ENCODE peak calls at places on chromosome 9, in seven cellular contexts. R is CD8-positive, alpha-beta T cell; A is colonic mucosa; G is OCI-LY7; V is transverse colon; W is sigmoid colon; J is fibroblast of the aortic adventitia. I is an unnamed sample.

GRCh38 chr9:91422832-91423711 is 560 bp downstream of the NFIL3 start:
- DNase-seq in A (peak), V (peak), J (peak), G (peak), R (peak), W (peak), I (peak)

GRCh38 chr9:70494221-70494620 is 79.8 kb upstream of the KLF9 start:
- DNase-seq in J (no peak), V (no peak), R (no peak), W (no peak), A (no peak), G (no peak), I (no peak)

GRCh38 chr9:111743275-111743674 is 51.5 kb downstream of the SHOC1 start:
- DNase-seq in A (no peak), V (no peak), R (no peak), G (no peak), J (peak), W (no peak), I (no peak)

GRCh38 chr9:114138537-114138936 is 16.8 kb upstream of the COL27A1 start:
- DNase-seq in G (no peak), A (no peak), V (no peak), R (no peak), J (peak), W (no peak), I (no peak)

GRCh38 chr9:119167876-119168275 is 201.4 kb downstream of the BRINP1 start:
- DNase-seq in W (no peak), R (no peak), V (no peak), J (no peak), G (no peak), A (no peak), I (no peak)

GRCh38 chr9:90641868-90642558 is 611 bp downstream of the DIRAS2 start:
- DNase-seq in G (no peak), A (no peak), J (peak), W (no peak), V (no peak), R (no peak), I (no peak)

GRCh38 chr9:89448381-89448780 is 49.5 kb downstream of the SEMA4D start:
- DNase-seq in A (no peak), W (no peak), J (no peak), G (no peak), R (peak), V (no peak), I (no peak)

GRCh38 chr9:130220351-130220750 is 45.2 kb upstream of the HMCN2 start:
- DNase-seq in J (peak), G (no peak), A (no peak), R (no peak), W (no peak), V (no peak), I (no peak)

GRCh38 chr9:131611586-131611985 is 66.3 kb downstream of the PRRT1B start:
- DNase-seq in G (no peak), J (no peak), W (no peak), R (no peak), A (no peak), V (no peak), I (no peak)

GRCh38 chr9:14702200-14702599 is 9.0 kb upstream of the ZDHHC21 start:
- DNase-seq in V (no peak), A (no peak), R (no peak), G (no peak), J (no peak), W (no peak), I (no peak)

GRCh38 chr9:85108229-85108628 is 438.7 kb downstream of the NTRK2 start:
- DNase-seq in R (no peak), J (no peak), G (peak), A (no peak), V (no peak), W (no peak), I (no peak)

GRCh38 chr9:81318571-81318970 is 370.8 kb downstream of the TLE1 start:
- DNase-seq in A (no peak), V (no peak), W (no peak), G (no peak), R (no peak), J (peak), I (no peak)

GRCh38 chr9:127642047-127642740 is 30.1 kb downstream of the STXBP1 start:
- DNase-seq in J (no peak), V (no peak), W (no peak), R (no peak), A (no peak), G (no peak), I (no peak)

GRCh38 chr9:93652604-93653592 is 76.5 kb downstream of the PHF2 start:
- DNase-seq in V (no peak), G (no peak), R (no peak), A (no peak), W (peak), J (no peak), I (no peak)

GRCh38 chr9:1429328-1429727 is 379.2 kb downstream of the DMRT2 start:
- DNase-seq in W (no peak), J (no peak), G (no peak), A (no peak), V (peak), R (no peak), I (no peak)

GRCh38 chr9:130740218-130741023 is 46.8 kb downstream of the EXOSC2 start:
- DNase-seq in W (no peak), V (no peak), G (no peak), J (no peak), R (no peak), A (no peak), I (no peak)

GRCh38 chr9:92500725-92501124 is 18.4 kb upstream of the ASPN start:
- DNase-seq in V (no peak), W (no peak), J (no peak), A (no peak), R (no peak), G (no peak), I (no peak)

GRCh38 chr9:125626187-125626586 is 80.8 kb downstream of the MAPKAP1 start:
- DNase-seq in R (no peak), A (no peak), W (no peak), G (no peak), V (no peak), J (peak), I (no peak)

GRCh38 chr9:124263800-124264426 is 6.2 kb downstream of the NEK6 start:
- DNase-seq in A (no peak), V (no peak), W (no peak), J (no peak), R (no peak), G (no peak), I (no peak)

GRCh38 chr9:614421-614820 is 227.1 kb upstream of the DMRT1 start:
- DNase-seq in G (no peak), R (no peak), A (peak), J (no peak), W (no peak), V (no peak), I (no peak)

GRCh38 chr9:126377521-126377920 is 50.9 kb downstream of the MVB12B start:
- DNase-seq in V (no peak), W (no peak), J (no peak), R (no peak), G (no peak), A (peak), I (no peak)

GRCh38 chr9:75088646-75089368 is 493 bp downstream of the OSTF1 start:
- DNase-seq in A (peak), W (peak), J (peak), V (peak), G (peak), R (no peak), I (peak)

GRCh38 chr9:116844621-116845020 is 157.5 kb downstream of the TRIM32 start:
- DNase-seq in A (no peak), J (no peak), G (no peak), W (no peak), V (no peak), R (no peak), I (no peak)

GRCh38 chr9:122378236-122378635 is 7.4 kb downstream of the PTGS1 start:
- DNase-seq in W (peak), J (no peak), V (no peak), G (no peak), R (no peak), A (no peak), I (no peak)

GRCh38 chr9:97980918-97981827 is 2.0 kb upstream of the ANP32B start:
- DNase-seq in W (peak), V (peak), G (peak), R (no peak), J (peak), A (peak), I (no peak)

GRCh38 chr9:113522419-113522818 is 58.9 kb downstream of the RGS3 start:
- DNase-seq in R (no peak), A (no peak), G (no peak), V (no peak), J (no peak), W (no peak), I (no peak)

GRCh38 chr9:90888941-90889340 is 87.3 kb downstream of the SYK start:
- DNase-seq in W (no peak), J (no peak), V (no peak), G (no peak), R (no peak), A (no peak), I (no peak)

GRCh38 chr9:711761-712523 is 129.6 kb upstream of the DMRT1 start:
- DNase-seq in J (no peak), V (no peak), R (no peak), G (no peak), W (no peak), A (no peak), I (no peak)

GRCh38 chr9:93589688-93590087 is 13.3 kb downstream of the PHF2 start:
- DNase-seq in W (no peak), R (no peak), V (no peak), J (peak), A (no peak), G (no peak), I (peak)

GRCh38 chr9:88007291-88007650 is 32.9 kb upstream of the CDK20 start:
- DNase-seq in W (no peak), G (no peak), R (no peak), J (no peak), A (no peak), V (no peak), I (no peak)

GRCh38 chr9:69030851-69031645 is 4.5 kb upstream of the FXN start:
- DNase-seq in V (no peak), R (no peak), J (peak), W (no peak), G (no peak), A (no peak), I (no peak)

GRCh38 chr9:96034553-96035122 is 159.1 kb downstream of the ERCC6L2 start:
- DNase-seq in W (no peak), R (no peak), A (no peak), G (no peak), J (no peak), V (no peak), I (no peak)

GRCh38 chr9:37331871-37332270 is 90.6 kb upstream of the GRHPR start:
- DNase-seq in V (no peak), W (no peak), R (no peak), J (no peak), G (no peak), A (no peak), I (no peak)

GRCh38 chr9:99350461-99350860 is 128.4 kb downstream of the SEC61B start:
- DNase-seq in R (no peak), W (no peak), J (no peak), V (no peak), A (no peak), G (no peak), I (no peak)

GRCh38 chr9:99351647-99352046 is 129.6 kb downstream of the SEC61B start:
- DNase-seq in W (no peak), G (peak), J (no peak), R (no peak), A (no peak), V (no peak), I (peak)

GRCh38 chr9:99353408-99353807 is 131.3 kb downstream of the SEC61B start:
- DNase-seq in A (no peak), J (peak), R (no peak), V (no peak), W (peak), G (no peak), I (no peak)

GRCh38 chr9:99354104-99354503 is 132.0 kb downstream of the SEC61B start:
- DNase-seq in G (no peak), W (no peak), A (no peak), R (no peak), J (peak), V (no peak), I (no peak)

DNA sequence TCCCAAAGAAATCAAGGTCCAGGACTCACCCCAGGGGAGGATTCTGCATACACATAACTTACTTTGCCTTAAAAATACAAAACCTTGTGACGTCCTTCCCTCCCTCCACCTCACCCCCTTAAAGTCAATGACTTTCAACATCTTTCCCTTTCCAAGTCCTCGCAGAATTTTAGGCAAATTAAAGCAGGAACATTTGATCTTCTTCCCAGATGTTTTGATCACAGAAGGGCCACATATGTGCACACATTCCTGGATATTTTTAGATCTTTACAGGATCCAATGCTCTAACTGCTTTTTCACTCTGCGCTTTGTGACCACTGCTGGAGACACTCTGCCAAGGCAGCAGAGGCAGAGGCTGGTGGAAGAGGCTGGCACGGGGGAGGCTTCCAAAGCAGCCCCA is 130.7 kb downstream of the SEC61B start:
- DNase-seq in J (peak), W (no peak), A (no peak), V (no peak), G (no peak), R (no peak), I (no peak)
- TF ChIP-seq CTCF in J (no peak), W (no peak), A (no peak), V (no peak), G (no peak), R (no peak), I (no peak)

GRCh38 chr9:121055642-121056143 is 5.6 kb upstream of the C5 start:
- DNase-seq in W (no peak), G (peak), A (no peak), J (peak), V (no peak), R (no peak), I (peak)
- TF ChIP-seq CTCF in W (no peak), G (peak), A (peak), J (peak), V (no peak), R (peak), I (peak)

GRCh38 chr9:29969856-29970647 is 2396.8 kb upstream of the C9orf72 start:
- DNase-seq in J (no peak), G (no peak), A (no peak), R (no peak), W (no peak), V (no peak), I (no peak)
- TF ChIP-seq CTCF in J (no peak), G (no peak), A (no peak), R (no peak), W (no peak), V (no peak), I (no peak)

GRCh38 chr9:118000581-118000980 is 296.4 kb downstream of the TLR4 start:
- DNase-seq in W (no peak), A (no peak), J (no peak), G (no peak), R (no peak), V (no peak), I (no peak)

DNA sequence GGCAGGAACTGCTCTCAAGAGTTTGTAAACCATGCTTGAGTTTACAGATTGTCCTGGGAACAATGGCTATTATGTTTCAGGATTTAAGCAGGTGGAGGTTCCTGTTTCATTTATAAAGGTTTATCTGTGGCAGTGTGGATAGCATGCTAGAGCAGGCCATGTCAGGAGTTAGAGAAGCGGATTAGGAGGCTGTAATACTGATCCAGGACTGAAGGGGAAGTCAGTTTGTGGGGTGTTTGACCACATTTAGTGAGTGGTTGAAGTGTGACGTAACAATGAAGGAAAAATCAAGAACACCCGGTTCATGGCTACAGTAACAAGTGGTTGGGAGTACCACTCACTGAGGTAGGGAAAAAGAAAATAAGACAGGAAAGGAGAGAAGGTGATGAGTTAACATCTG is 299.0 kb downstream of the TLR4 start:
- DNase-seq in R (no peak), W (no peak), V (no peak), A (no peak), J (no peak), G (no peak), I (no peak)
- TF ChIP-seq CTCF in R (no peak), W (no peak), V (no peak), A (no peak), J (no peak), G (no peak), I (peak)

GRCh38 chr9:133285252-133285775 is 10.3 kb upstream of the ABO start:
- DNase-seq in R (no peak), G (no peak), V (peak), J (no peak), W (no peak), A (peak), I (no peak)
- TF ChIP-seq CTCF in R (no peak), G (no peak), V (no peak), J (no peak), W (no peak), A (no peak), I (no peak)

GRCh38 chr9:26863074-26863473 is 29.5 kb downstream of the CAAP1 start:
- DNase-seq in A (no peak), W (no peak), G (peak), R (no peak), V (no peak), J (peak), I (no peak)
- TF ChIP-seq CTCF in A (no peak), W (no peak), G (peak), R (no peak), V (no peak), J (peak), I (peak)

DNA sequence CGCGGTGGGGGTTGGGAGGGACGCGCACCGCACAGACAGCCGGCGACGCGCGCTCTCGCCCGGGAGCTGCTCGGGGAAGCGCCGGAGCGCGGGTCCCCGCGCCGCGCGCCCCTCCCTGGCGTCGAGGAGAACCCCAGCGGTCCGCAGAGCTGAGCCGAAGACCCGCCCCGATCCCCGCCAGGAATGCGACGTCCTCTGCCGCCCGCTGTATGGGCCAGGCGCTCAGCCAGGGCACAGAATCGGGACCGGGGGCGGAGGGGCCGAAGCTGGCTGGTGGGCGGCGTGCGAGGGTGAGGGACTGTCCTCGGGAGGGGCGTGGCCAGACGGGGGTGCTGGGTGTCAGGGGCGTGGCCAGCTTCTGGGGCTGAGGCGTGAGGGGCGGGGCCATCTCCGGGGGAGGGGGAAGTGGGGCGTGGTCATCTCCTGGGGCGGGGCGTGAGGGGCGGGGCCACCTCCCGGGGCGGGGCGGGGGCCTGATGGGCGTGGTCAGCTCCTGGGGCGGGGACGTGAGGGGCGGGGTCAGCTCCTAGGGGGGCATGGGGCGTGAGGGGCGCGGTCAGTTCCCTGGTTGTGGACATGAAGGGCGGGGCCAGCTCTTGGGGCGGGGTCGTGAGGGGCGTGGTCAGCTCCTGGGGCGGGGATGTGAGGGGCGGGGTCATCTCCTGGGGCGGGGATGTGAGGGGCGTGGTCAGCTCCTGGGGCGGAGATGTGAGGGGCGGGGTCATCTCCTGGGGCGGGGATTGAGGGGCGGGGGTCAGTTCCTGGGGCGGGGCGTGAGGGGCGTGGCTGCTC is 965 bp downstream of the PTGDS start:
- DNase-seq in W (no peak), R (peak), G (peak), J (peak), V (peak), A (peak), I (peak)
- TF ChIP-seq CTCF in W (no peak), R (no peak), G (no peak), J (no peak), V (no peak), A (no peak), I (no peak)

GRCh38 chr9:4923580-4924544 is 61.2 kb upstream of the JAK2 start:
- DNase-seq in V (no peak), R (peak), W (no peak), A (no peak), G (peak), J (peak), I (no peak)
- TF ChIP-seq CTCF in V (no peak), R (peak), W (no peak), A (peak), G (peak), J (peak), I (peak)

GRCh38 chr9:16445141-16445920 is 425.1 kb downstream of the BNC2 start:
- DNase-seq in J (peak), G (no peak), W (no peak), R (no peak), A (no peak), V (no peak), I (no peak)
- TF ChIP-seq CTCF in J (no peak), G (no peak), W (no peak), R (no peak), A (no peak), V (no peak), I (no peak)

GRCh38 chr9:35726876-35727438 is 5.0 kb downstream of the TLN1 start:
- DNase-seq in A (no peak), R (peak), V (peak), G (peak), J (peak), W (peak), I (peak)
- TF ChIP-seq CTCF in A (no peak), R (peak), V (no peak), G (peak), J (no peak), W (peak), I (no peak)